ENCODE peak calls at places on chromosomes 4 and X, in five cellular contexts. One of them, this sample, is unnamed.

GRCh38 chrX:11770320-11770719 is 12.3 kb downstream of the MSL3 start:
- DNase-seq in HepG2: peak; percentile 23
- DNase-seq in A549: peak; percentile 69
- DNase-seq in K562: peak; percentile 68
- DNase-seq in IMR-90: peak; percentile 63
- DNase-seq in this sample: no peak

GRCh38 chr4:3879681-3880594 is 113.8 kb downstream of the ADRA2C start:
- DNase-seq in HepG2: no peak
- DNase-seq in K562: no peak
- DNase-seq in A549: no peak
- DNase-seq in IMR-90: no peak
- DNase-seq in this sample: peak; percentile 61

GRCh38 chr4:528835-529234 is 29.8 kb downstream of the PIGG start:
- DNase-seq in A549: no peak
- DNase-seq in HepG2: no peak
- DNase-seq in K562: no peak
- DNase-seq in IMR-90: no peak
- DNase-seq in this sample: no peak

GRCh38 chr4:154491341-154491679 is 289 bp downstream of the DCHS2 start:
- DNase-seq in K562: no peak
- DNase-seq in A549: peak; percentile 12
- DNase-seq in IMR-90: peak; percentile 5
- DNase-seq in HepG2: no peak
- DNase-seq in this sample: no peak

GRCh38 chr4:6910340-6910959 is 824 bp downstream of the TBC1D14 start:
- DNase-seq in A549: peak; percentile 48
- DNase-seq in K562: peak; percentile 61
- DNase-seq in IMR-90: no peak
- DNase-seq in HepG2: no peak
- DNase-seq in this sample: no peak

GRCh38 chr4:141021397-141022194 is 111.7 kb downstream of the RNF150 start:
- DNase-seq in K562: no peak
- DNase-seq in A549: no peak
- DNase-seq in HepG2: no peak
- DNase-seq in IMR-90: no peak
- DNase-seq in this sample: no peak

GRCh38 chr4:86961605-86962295 is 26.9 kb downstream of the AFF1 start:
- DNase-seq in K562: peak; percentile 43
- DNase-seq in IMR-90: peak; percentile 67
- DNase-seq in A549: peak; percentile 11
- DNase-seq in HepG2: no peak
- DNase-seq in this sample: no peak

GRCh38 chrX:152733261-152733975 is at the start of the genes CSAG1 and MAGEA12:
- DNase-seq in A549: peak; percentile 6
- DNase-seq in HepG2: no peak
- DNase-seq in IMR-90: no peak
- DNase-seq in K562: peak; percentile 75
- DNase-seq in this sample: no peak

GRCh38 chrX:34915463-34916225 is 27.0 kb upstream of the FAM47B start:
- DNase-seq in K562: no peak
- DNase-seq in HepG2: no peak
- DNase-seq in IMR-90: no peak
- DNase-seq in A549: no peak
- DNase-seq in this sample: no peak

GRCh38 chr4:37967749-37968148 is 7.6 kb downstream of the PTTG2 start:
- DNase-seq in IMR-90: peak; percentile 29
- DNase-seq in HepG2: peak; percentile 12
- DNase-seq in A549: no peak
- DNase-seq in K562: no peak
- DNase-seq in this sample: no peak

GRCh38 chrX:27008486-27008885 is 454.7 kb downstream of the PPP4R3C start:
- DNase-seq in K562: no peak
- DNase-seq in IMR-90: no peak
- DNase-seq in HepG2: no peak
- DNase-seq in A549: no peak
- DNase-seq in this sample: no peak

GRCh38 chrX:16788477-16788876 is 2.2 kb downstream of the TXLNG start:
- DNase-seq in A549: no peak
- DNase-seq in HepG2: no peak
- DNase-seq in IMR-90: no peak
- DNase-seq in K562: no peak
- DNase-seq in this sample: no peak

GRCh38 chr4:65623509-65623908 is 46.8 kb downstream of the EPHA5 start:
- DNase-seq in IMR-90: peak; percentile 67
- DNase-seq in A549: peak; percentile 13
- DNase-seq in K562: no peak
- DNase-seq in HepG2: no peak
- DNase-seq in this sample: no peak

GRCh38 chr4:174394915-174395314 is 111.2 kb downstream of the CEP44 start:
- DNase-seq in K562: no peak
- DNase-seq in A549: peak; percentile 53
- DNase-seq in IMR-90: peak; percentile 63
- DNase-seq in HepG2: no peak
- DNase-seq in this sample: no peak

GRCh38 chr4:122845066-122845465 is 18.4 kb downstream of the FGF2 start:
- DNase-seq in IMR-90: peak; percentile 59
- DNase-seq in A549: no peak
- DNase-seq in K562: no peak
- DNase-seq in HepG2: no peak
- DNase-seq in this sample: no peak

DNA sequence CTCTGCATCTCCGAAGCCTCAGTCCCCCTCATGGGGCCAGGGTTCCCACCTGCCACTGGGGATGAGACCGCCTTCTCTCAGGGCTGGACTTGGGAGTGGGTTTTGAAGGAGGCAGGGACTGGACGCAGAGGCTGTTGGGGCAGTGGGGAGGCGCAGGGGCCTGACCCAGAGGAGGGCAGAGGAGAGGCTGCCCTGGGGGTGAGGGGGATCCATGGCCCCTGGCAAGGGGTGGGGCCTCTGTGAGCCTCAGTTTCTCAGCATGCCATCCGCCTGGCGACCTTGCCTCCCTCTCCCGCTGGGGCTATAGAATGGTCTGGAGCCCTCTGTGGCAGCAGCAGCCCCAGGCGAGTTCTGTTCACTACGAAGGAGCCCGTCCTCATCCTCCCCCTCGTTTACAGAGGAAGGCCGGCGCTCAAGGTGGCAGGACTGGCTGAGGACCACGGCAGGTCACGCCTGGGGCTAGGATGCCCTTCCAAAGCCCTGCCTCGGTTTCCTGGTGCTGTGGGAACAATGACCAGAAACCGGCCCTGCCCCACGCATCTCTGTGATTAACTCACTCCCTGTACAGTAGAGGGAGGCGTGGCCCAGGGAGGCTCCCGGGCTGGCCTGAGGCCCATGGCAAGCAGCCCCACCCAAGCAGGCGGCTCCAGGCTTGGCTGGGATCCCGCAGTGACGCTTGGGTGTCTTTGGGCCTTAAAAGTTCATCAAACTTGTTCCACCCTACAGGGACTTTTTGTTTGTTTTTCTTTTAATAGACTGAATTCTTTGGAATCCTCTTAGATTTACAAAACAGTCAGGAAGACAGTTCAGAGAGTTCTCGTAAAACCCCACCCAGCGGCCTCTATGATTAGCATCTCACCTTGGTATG is 16.0 kb upstream of the SH3TC1 start:
- DNase-seq in HepG2: no peak
- DNase-seq in A549: peak; percentile 85
- DNase-seq in K562: peak; percentile 74
- DNase-seq in IMR-90: peak; percentile 70
- DNase-seq in this sample: no peak
- TF ChIP-seq MAFK in HepG2: no peak
- TF ChIP-seq MAFK in A549: no peak
- TF ChIP-seq MAFK in K562: no peak
- TF ChIP-seq MAFK in IMR-90: no peak
- TF ChIP-seq MAFK in this sample: no peak

DNA sequence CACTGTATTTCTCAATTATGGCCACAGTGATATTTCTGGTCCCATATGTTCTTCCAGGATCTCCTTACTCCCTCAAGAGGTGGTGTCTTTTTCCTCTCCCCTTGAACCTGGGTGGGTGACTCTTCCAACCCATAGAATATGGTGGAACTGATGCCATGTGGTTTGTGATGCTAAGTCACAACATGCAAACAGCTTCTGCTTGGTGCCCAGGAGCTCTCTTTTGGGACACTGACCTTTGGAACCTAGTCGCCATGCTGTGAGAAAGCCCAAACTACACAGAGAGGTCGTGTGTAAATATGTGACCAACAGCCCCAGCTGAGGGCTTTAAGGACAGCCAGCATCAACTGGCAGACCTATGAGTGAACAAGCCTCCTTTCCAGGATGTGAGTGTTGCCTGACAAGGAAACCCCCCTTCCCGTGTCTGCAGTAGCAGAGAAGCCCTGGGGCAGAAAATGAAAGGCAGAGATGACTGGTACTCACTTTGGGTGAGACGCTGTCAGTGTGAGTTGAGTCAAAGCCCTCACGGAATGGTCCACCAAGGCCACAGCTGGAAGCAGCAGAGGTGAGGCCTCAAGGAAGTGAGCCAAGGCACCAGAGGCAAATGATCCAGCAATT is 223.4 kb downstream of the BCOR start:
- DNase-seq in K562: no peak
- DNase-seq in A549: no peak
- DNase-seq in HepG2: no peak
- DNase-seq in IMR-90: peak; percentile 26
- DNase-seq in this sample: no peak
- TF ChIP-seq USF2 in K562: no peak
- TF ChIP-seq USF2 in A549: no peak
- TF ChIP-seq USF2 in HepG2: no peak
- TF ChIP-seq USF2 in IMR-90: no peak
- TF ChIP-seq USF2 in this sample: no peak

GRCh38 chr4:158766419-158767044 is 2.3 kb upstream of the FNIP2 start:
- DNase-seq in IMR-90: no peak
- DNase-seq in HepG2: no peak
- DNase-seq in A549: no peak
- DNase-seq in K562: no peak
- DNase-seq in this sample: no peak

GRCh38 chr4:158769175-158769831 is 477 bp downstream of the FNIP2 start:
- DNase-seq in A549: no peak
- DNase-seq in IMR-90: no peak
- DNase-seq in K562: no peak
- DNase-seq in HepG2: no peak
- DNase-seq in this sample: peak; percentile 76

GRCh38 chr4:158771776-158772175 is 3.0 kb downstream of the FNIP2 start:
- DNase-seq in HepG2: no peak
- DNase-seq in K562: no peak
- DNase-seq in A549: no peak
- DNase-seq in IMR-90: no peak
- DNase-seq in this sample: no peak

GRCh38 chr4:158770671-158771070 is 1.8 kb downstream of the FNIP2 start:
- DNase-seq in A549: no peak
- DNase-seq in HepG2: no peak
- DNase-seq in IMR-90: no peak
- DNase-seq in K562: no peak
- DNase-seq in this sample: no peak

GRCh38 chr4:158768577-158769174 is at the start of gene FNIP2:
- DNase-seq in IMR-90: peak; percentile 72
- DNase-seq in K562: peak; percentile 95
- DNase-seq in HepG2: peak; percentile 56
- DNase-seq in A549: peak; percentile 62
- DNase-seq in this sample: peak; percentile 84
- TF ChIP-seq MAFK in IMR-90: no peak
- TF ChIP-seq MAFK in K562: no peak
- TF ChIP-seq MAFK in HepG2: no peak
- TF ChIP-seq MAFK in A549: no peak
- TF ChIP-seq MAFK in this sample: no peak

GRCh38 chr4:150976478-150977118 is 38.5 kb downstream of the LRBA start:
- DNase-seq in HepG2: peak; percentile 53
- DNase-seq in IMR-90: no peak
- DNase-seq in K562: peak; percentile 17
- DNase-seq in A549: peak; percentile 12
- DNase-seq in this sample: no peak
- TF ChIP-seq USF2 in HepG2: no peak
- TF ChIP-seq USF2 in IMR-90: no peak
- TF ChIP-seq USF2 in K562: no peak
- TF ChIP-seq USF2 in A549: no peak
- TF ChIP-seq USF2 in this sample: no peak

GRCh38 chrX:55839480-55839879 is 121.9 kb downstream of the RRAGB start:
- DNase-seq in IMR-90: no peak
- DNase-seq in K562: no peak
- DNase-seq in A549: peak; percentile 1
- DNase-seq in HepG2: no peak
- DNase-seq in this sample: peak; percentile 55
- TF ChIP-seq MAFK in IMR-90: no peak
- TF ChIP-seq MAFK in K562: no peak
- TF ChIP-seq MAFK in A549: no peak
- TF ChIP-seq MAFK in HepG2: no peak
- TF ChIP-seq MAFK in this sample: no peak

DNA sequence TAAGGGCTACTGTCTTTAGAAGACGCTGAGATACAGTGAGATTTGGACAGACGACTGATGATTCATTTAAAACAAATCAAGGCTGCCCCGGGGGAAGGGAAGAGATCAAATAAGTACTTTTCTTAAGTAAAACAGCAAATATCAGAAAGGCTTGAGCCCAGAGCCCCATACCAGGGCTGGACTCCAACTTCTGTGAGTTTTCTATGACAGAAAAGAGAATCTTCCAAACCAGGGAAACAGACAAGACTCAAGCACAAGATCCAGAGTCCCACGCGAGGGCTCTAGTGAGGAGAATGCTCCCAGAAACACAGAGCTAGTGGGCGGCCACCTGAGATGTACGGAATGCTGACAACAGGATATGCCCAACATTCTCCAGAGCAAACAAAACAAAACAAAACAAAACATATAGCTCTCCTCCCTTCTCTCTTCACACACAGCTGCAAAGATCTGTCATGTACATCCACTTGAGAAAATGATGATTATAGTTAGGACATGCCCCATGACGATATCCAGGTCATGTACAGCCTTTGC is 13.1 kb downstream of the ACSL1 start:
- DNase-seq in A549: peak; percentile 36
- DNase-seq in IMR-90: peak; percentile 24
- DNase-seq in K562: no peak
- DNase-seq in HepG2: no peak
- DNase-seq in this sample: no peak
- TF ChIP-seq USF2 in A549: no peak
- TF ChIP-seq USF2 in IMR-90: no peak
- TF ChIP-seq USF2 in K562: no peak
- TF ChIP-seq USF2 in HepG2: no peak
- TF ChIP-seq USF2 in this sample: no peak

GRCh38 chr4:186651624-186652023 is 72.0 kb downstream of the FAT1 start:
- DNase-seq in IMR-90: no peak
- DNase-seq in HepG2: no peak
- DNase-seq in K562: no peak
- DNase-seq in A549: peak; percentile 59
- DNase-seq in this sample: no peak
- TF ChIP-seq MAFK in IMR-90: no peak
- TF ChIP-seq MAFK in HepG2: no peak
- TF ChIP-seq MAFK in K562: no peak
- TF ChIP-seq MAFK in A549: no peak
- TF ChIP-seq MAFK in this sample: no peak

This sample was measured in H1.